ENCODE peak calls at places on chromosomes 6 and 20, in eight cellular contexts. G is cardiac muscle cell, X is lung, E is H1, L is psoas muscle, O is heart left ventricle, F is spleen, H is neuronal stem cell. A is an unnamed sample.
A peak's percentile ranks its signal among the peaks of the same experiment; 100 is the strongest.

GRCh38 chr20:37552415-37552814 is 24.7 kb upstream of the BLCAP start:
- DNase-seq in G (peak; percentile 22), X (no peak), F (no peak), O (no peak), H (no peak), L (no peak), E (no peak), A (no peak)

GRCh38 chr6:24064106-24064505 is 61.9 kb upstream of the NRSN1 start:
- DNase-seq in O (no peak), F (no peak), E (no peak), L (no peak), G (no peak), H (peak; percentile 33), X (no peak), A (no peak)

GRCh38 chr6:27902335-27903314 is 9.6 kb downstream of the OR2B2 start:
- DNase-seq in H (peak; percentile 94), O (peak; percentile 83), E (no peak), X (peak; percentile 84), G (peak; percentile 85), L (peak; percentile 82), F (peak; percentile 91), A (peak; percentile 77)

GRCh38 chr6:75431379-75431778 is 62.2 kb downstream of the FILIP1 start:
- DNase-seq in L (peak; percentile 69), X (no peak), F (no peak), O (peak; percentile 47), H (no peak), E (no peak), G (peak; percentile 30), A (peak; percentile 31)

GRCh38 chr6:140370949-140371348 is 996.5 kb upstream of the CITED2 start:
- DNase-seq in L (no peak), O (no peak), H (no peak), E (no peak), X (no peak), F (no peak), G (no peak), A (no peak)

GRCh38 chr6:14728396-14729024 is 517.4 kb upstream of the JARID2 start:
- DNase-seq in H (no peak), L (peak; percentile 57), O (peak; percentile 28), F (peak; percentile 81), X (peak; percentile 36), E (no peak), G (peak; percentile 82), A (peak; percentile 24)

GRCh38 chr20:19047040-19047950 is 165.1 kb upstream of the SLC24A3 start:
- DNase-seq in G (no peak), F (no peak), L (peak; percentile 75), X (peak; percentile 64), E (no peak), O (peak; percentile 30), H (no peak), A (peak; percentile 58)

GRCh38 chr6:168102093-168102985 is 23.3 kb upstream of the FRMD1 start:
- DNase-seq in H (no peak), E (no peak), X (no peak), F (no peak), O (no peak), L (peak; percentile 16), G (no peak), A (peak; percentile 2)

GRCh38 chr6:119170427-119171407 is 92.3 kb upstream of the FAM184A start:
- DNase-seq in H (no peak), L (no peak), E (no peak), O (no peak), F (no peak), G (peak; percentile 52), X (no peak), A (no peak)

GRCh38 chr6:169895000-169895759 is 143.8 kb downstream of the ERMARD start:
- DNase-seq in O (no peak), E (no peak), L (no peak), G (no peak), X (no peak), H (no peak), F (no peak), A (no peak)

GRCh38 chr6:44217332-44218143 is 812 bp downstream of the MYMX start:
- DNase-seq in F (no peak), E (no peak), H (no peak), G (peak; percentile 20), O (peak; percentile 69), X (no peak), L (peak; percentile 89), A (peak; percentile 79)

GRCh38 chr6:81818778-81819491 is 66.5 kb upstream of the TENT5A start:
- DNase-seq in E (no peak), F (no peak), X (no peak), L (no peak), H (no peak), G (peak; percentile 23), O (no peak), A (no peak)

GRCh38 chr20:40186826-40187225 is 502.2 kb downstream of the MAFB start:
- DNase-seq in G (no peak), H (no peak), F (no peak), O (no peak), E (no peak), X (no peak), L (no peak), A (no peak)

GRCh38 chr20:19974621-19975435 is 42.3 kb upstream of the NAA20 start:
- DNase-seq in X (peak; percentile 84), G (peak; percentile 94), E (no peak), H (no peak), F (peak; percentile 88), L (peak; percentile 95), O (peak; percentile 90), A (peak; percentile 85)

GRCh38 chr20:63830821-63831593 is at the start of gene ZBTB46:
- DNase-seq in E (no peak), O (peak; percentile 79), L (peak; percentile 81), X (no peak), H (no peak), F (peak; percentile 85), G (peak; percentile 60), A (peak; percentile 79)

GRCh38 chr20:58682656-58683055 is 9.9 kb upstream of the NPEPL1 start:
- DNase-seq in E (no peak), L (no peak), X (no peak), H (no peak), F (no peak), O (no peak), G (peak; percentile 55), A (no peak)

GRCh38 chr20:50826121-50826520 is 31.3 kb downstream of the BCAS4 start:
- DNase-seq in E (no peak), G (no peak), F (no peak), L (no peak), H (no peak), X (no peak), O (no peak), A (no peak)

DNA sequence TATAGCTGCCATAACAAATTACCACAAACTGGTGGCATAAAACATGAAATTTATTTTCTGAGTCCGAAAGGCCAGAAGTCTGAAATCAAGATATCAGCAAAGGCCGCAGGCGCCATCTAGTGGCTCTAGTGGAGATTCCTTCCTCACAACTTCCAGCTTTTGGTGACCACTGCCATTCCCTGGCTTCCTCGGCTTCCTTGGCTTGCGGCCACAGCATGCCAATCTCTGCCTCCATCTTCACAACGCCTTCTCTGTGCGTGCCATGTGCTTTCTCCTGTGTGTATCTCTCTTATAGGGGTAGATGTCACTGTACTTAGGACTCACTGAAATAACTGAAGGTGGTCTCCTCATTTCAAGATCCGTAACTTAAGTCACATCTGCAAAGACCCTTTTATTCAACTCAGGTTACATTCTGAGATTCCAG is 5.4 kb upstream of the PLAGL1 start:
- DNase-seq in L (peak; percentile 81), G (peak; percentile 88), H (peak; percentile 78), E (no peak), O (peak; percentile 72), X (peak; percentile 80), F (peak; percentile 88), A (peak; percentile 73)
- H3K4me3 ChIP-seq in L (no peak overlapping the region), G (no peak overlapping the region), H (no peak overlapping the region), E (no peak overlapping the region), O (no peak overlapping the region), X (no peak overlapping the region), F (no peak overlapping the region), A (no peak overlapping the region)

GRCh38 chr6:106973018-106973840 is 1.3 kb downstream of the CD24 start:
- DNase-seq in O (peak; percentile 17), E (no peak), L (no peak), F (peak; percentile 87), X (no peak), H (peak; percentile 37), G (no peak), A (no peak)
- H3K4me3 ChIP-seq in O (peak overlapping the region; percentile 58), E (peak overlapping the region; percentile 95), L (peak overlapping the region; percentile 52), F (peak overlapping the region; percentile 83), X (no peak overlapping the region), H (peak overlapping the region; percentile 93), G (peak overlapping the region; percentile 75), A (peak overlapping the region; percentile 71)

GRCh38 chr20:6114696-6115095 is 8.1 kb downstream of the FERMT1 start:
- DNase-seq in X (no peak), H (no peak), L (no peak), E (no peak), G (no peak), O (no peak), F (no peak), A (no peak)
- H3K4me3 ChIP-seq in X (no peak overlapping the region), H (no peak overlapping the region), L (no peak overlapping the region), E (no peak overlapping the region), G (no peak overlapping the region), O (no peak overlapping the region), F (no peak overlapping the region), A (no peak overlapping the region)

GRCh38 chr20:53621482-53622246 is 28.0 kb upstream of the ZNF217 start:
- DNase-seq in L (peak; percentile 62), O (peak; percentile 33), E (no peak), F (no peak), H (no peak), X (peak; percentile 38), G (peak; percentile 95), A (peak; percentile 35)

GRCh38 chr20:53626584-53626983 is 32.9 kb upstream of the ZNF217 start:
- DNase-seq in L (no peak), E (no peak), X (no peak), G (no peak), F (no peak), O (no peak), H (no peak), A (no peak)

GRCh38 chr20:53623127-53623453 is 29.5 kb upstream of the ZNF217 start:
- DNase-seq in X (no peak), F (no peak), H (no peak), O (no peak), G (no peak), E (no peak), L (no peak), A (no peak)

GRCh38 chr20:53622247-53623114 is 28.8 kb upstream of the ZNF217 start:
- DNase-seq in F (no peak), H (no peak), G (peak; percentile 22), E (no peak), L (no peak), X (no peak), O (no peak), A (no peak)

DNA sequence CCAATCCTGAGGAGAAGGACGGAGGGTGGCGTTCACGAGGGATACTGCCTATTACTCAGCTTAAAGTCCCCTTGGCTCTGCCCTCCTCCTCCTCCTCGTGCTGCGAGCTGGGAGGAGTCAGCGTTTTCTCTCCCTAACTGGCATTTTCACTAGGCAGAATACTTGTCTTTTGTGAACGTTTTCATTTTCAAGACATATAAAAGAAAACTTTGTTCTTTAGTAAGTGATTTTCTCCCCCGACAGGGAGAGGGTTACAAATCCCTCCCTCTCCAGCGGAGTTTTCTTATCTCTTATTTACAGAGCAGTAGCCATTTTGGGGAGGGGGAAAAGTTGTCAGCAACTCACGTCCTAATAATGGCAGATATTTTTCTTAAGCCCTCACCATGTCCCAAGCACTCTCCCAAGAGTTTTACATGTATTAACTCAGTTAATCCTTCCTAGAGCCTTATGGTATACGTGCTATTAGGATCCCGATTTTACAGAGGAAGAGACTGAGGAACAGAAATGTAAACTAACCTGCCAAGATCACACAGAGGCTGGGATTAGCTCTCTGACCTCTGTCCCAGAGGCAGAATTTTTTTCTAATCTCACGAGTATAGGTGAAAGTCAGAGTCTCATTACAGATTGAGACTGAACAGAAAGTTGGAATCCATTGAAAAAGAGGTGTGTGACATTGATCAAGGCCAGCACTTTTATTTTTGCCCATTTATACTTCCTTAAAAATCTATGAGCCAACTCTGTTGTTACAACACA is 30.0 kb upstream of the ZNF217 start:
- DNase-seq in E (peak; percentile 29), O (peak; percentile 67), H (peak; percentile 26), L (peak; percentile 72), X (peak; percentile 36), G (peak; percentile 82), F (peak; percentile 81), A (peak; percentile 56)
- H3K4me3 ChIP-seq in E (peak overlapping the region; percentile 51), O (peak overlapping the region; percentile 42), H (no peak overlapping the region), L (peak overlapping the region; percentile 64), X (no peak overlapping the region), G (peak overlapping the region; percentile 22), F (peak overlapping the region; percentile 15), A (peak overlapping the region; percentile 67)

A was measured in left ventricle myocardium inferior.